ENCODE peak calls at places on chromosomes 3 and 15, in six cellular contexts. D is H1, U is tibial nerve, S is psoas muscle, L is A673, B is Peyer's patch. Z is an unnamed sample. For H3K36me3, the result is how much of the 10 kb centered on the place peaks cover.

GRCh38 chr3:23740517-23741402 is 65.0 kb upstream of the UBE2E1 start:
- DNase-seq in D (no peak), U (no peak), S (no peak), L (no peak), B (no peak), Z (no peak)

GRCh38 chr15:51775967-51776816 is 24.8 kb downstream of the TMOD2 start:
- DNase-seq in D (peak), U (peak), S (no peak), L (peak), B (no peak), Z (peak)

GRCh38 chr3:143140550-143140949 is 21.0 kb downstream of the CHST2 start:
- DNase-seq in D (no peak), U (no peak), S (no peak), L (no peak), B (no peak), Z (no peak)

GRCh38 chr3:138945646-138946553 is 1.0 kb downstream of the FOXL2 start:
- DNase-seq in D (peak), U (no peak), S (no peak), L (no peak), B (peak), Z (peak)

GRCh38 chr3:32278714-32279113 is 40.2 kb downstream of the CMTM8 start:
- DNase-seq in D (no peak), U (no peak), S (no peak), L (no peak), B (no peak), Z (no peak)

GRCh38 chr3:151504606-151505005 is 43.7 kb upstream of the IGSF10 start:
- DNase-seq in D (no peak), U (no peak), S (no peak), L (no peak), B (no peak), Z (no peak)

GRCh38 chr15:65980824-65981456 is 111.6 kb downstream of the RAB11A start:
- DNase-seq in D (peak), U (peak), S (peak), L (peak), B (peak), Z (peak)

GRCh38 chr15:64521726-64522164 is 61.4 kb downstream of the ZNF609 start:
- DNase-seq in D (no peak), U (no peak), S (peak), L (peak), B (no peak), Z (peak)

GRCh38 chr3:59809750-59810444 is 760.1 kb upstream of the CFAP20DC start:
- DNase-seq in D (no peak), U (peak), S (no peak), L (peak), B (no peak), Z (peak)

GRCh38 chr3:63364909-63365308 is 86.8 kb downstream of the SYNPR start:
- DNase-seq in D (no peak), U (no peak), S (no peak), L (peak), B (no peak), Z (peak)

GRCh38 chr3:32288819-32289218 is 50.3 kb downstream of the CMTM8 start:
- DNase-seq in D (no peak), U (no peak), S (no peak), L (no peak), B (no peak), Z (no peak)

GRCh38 chr3:127483902-127484591 is 106.5 kb downstream of the TPRA1 start:
- DNase-seq in D (peak), U (no peak), S (no peak), L (no peak), B (no peak), Z (no peak)

DNA sequence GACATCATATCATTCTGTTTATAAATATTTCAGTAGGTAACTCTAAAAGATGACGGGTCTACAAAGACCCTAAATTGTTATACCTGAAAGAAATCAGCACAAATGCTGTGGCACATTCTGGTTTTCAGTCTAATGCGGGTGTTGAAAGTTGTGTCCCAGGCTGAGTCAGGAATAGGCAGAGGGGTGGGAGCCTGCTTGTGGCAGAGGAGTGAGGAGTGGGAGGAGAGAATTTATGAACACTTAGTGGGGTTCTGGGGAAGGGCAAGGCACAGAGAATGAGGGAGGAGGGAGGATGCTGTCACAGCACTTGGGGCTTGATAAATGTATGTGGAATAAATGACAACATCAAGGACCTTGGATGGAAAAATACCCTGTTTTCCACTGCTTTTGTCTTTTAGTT is 49.2 kb downstream of the ZNF621 start:
- DNase-seq in D (no peak), U (no peak), S (no peak), L (no peak), B (no peak), Z (no peak)
- TF ChIP-seq CTCF in D (no peak), U (no peak), S (no peak), L (no peak), B (no peak), Z (no peak)

GRCh38 chr3:49721165-49721860 is 1.8 kb upstream of the AMIGO3 start:
- DNase-seq in D (no peak), U (no peak), S (no peak), L (no peak), B (peak), Z (no peak)
- H3K36me3 ChIP-seq in D (under half), U (under half), S (half or more), L (under half), B (under half), Z (under half)

GRCh38 chr3:108877906-108878305 is 55.3 kb downstream of the TRAT1 start:
- DNase-seq in D (no peak), U (no peak), S (no peak), L (no peak), B (no peak), Z (no peak)

GRCh38 chr3:108882762-108883161 is 60.2 kb downstream of the TRAT1 start:
- DNase-seq in D (no peak), U (no peak), S (no peak), L (no peak), B (no peak), Z (no peak)

GRCh38 chr3:108883373-108883772 is 60.8 kb downstream of the TRAT1 start:
- DNase-seq in D (no peak), U (no peak), S (no peak), L (no peak), B (no peak), Z (no peak)

GRCh38 chr3:108879915-108880314 is 57.3 kb downstream of the TRAT1 start:
- DNase-seq in D (no peak), U (no peak), S (no peak), L (no peak), B (no peak), Z (no peak)
- TF ChIP-seq CTCF in D (peak), U (no peak), S (no peak), L (no peak), B (no peak), Z (no peak)

DNA sequence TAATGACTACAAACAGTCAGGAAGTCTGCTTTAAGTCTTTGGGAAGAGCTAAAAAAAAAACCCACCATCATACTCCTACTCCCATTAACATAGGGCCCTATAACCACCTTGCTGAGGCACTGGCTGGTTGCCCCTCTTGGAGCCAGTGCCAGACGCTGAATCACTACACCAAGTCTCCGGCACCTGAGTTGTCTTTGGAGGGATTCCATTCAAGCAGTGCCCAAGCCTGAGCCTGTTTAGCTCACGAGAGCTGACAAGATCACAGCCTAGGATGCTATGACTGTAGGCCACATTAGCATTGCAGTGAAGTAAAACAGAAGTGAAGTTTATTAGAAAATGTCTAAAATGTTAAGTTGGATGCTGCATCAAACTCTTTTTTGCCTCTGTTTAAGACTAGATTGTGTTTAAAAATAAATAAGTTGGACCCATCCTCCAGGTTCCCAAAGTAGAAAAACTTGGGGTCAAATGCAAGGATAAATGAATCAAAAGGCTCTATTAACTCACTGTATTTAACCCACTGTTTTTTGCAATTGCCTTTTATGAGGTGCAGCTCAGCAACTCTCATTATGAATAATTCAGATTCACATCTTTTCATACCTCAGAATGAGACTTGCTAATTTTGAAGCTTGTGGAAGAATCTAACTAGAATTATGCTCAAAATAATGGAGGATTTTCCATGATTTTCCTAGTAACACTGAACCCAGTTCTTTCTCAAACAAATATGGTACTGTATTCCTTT is 461.9 kb downstream of the FOXP1 start:
- DNase-seq in D (no peak), U (no peak), S (no peak), L (no peak), B (no peak), Z (no peak)
- H3K36me3 ChIP-seq in D (under half), U (under half), S (under half), L (under half), B (under half), Z (under half)

DNA sequence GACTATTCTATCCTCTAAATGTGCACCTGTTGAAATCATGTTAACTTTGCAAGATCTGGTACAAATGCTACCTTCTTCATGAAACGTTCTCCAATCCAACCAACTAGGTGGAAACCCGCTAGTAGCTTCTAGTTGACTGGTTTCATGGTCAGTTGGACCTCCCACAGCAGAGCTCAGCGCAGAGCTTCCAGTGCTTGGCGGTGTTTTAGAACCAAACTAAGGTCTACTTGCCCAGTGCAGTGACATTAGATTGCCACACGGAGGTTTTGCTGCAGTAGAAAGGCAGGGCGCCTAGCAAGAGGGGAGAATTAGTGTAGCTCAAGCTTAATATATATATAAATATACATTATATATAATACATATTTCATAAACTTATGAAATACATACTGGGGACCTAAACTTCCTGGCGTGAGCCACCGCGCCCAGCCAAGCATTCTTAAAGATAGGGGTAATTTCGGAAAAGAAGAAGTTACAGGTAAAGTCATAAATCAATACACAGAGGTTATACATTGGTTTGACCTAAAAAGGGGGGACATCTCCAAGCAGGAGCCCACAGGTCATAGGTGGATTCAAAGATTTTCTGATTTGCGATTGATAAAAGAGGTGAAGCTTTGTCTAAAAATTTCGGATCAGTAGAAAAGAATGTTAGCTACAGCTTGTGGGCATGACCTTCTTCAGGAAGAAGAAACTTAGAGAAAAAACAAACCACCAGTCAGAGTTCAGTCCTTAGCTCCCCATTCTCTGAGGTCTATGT is 2.0 kb upstream of the OXSR1 start:
- DNase-seq in D (no peak), U (no peak), S (no peak), L (peak), B (no peak), Z (no peak)
- TF ChIP-seq CTCF in D (no peak), U (no peak), S (peak), L (peak), B (peak), Z (no peak)

DNA sequence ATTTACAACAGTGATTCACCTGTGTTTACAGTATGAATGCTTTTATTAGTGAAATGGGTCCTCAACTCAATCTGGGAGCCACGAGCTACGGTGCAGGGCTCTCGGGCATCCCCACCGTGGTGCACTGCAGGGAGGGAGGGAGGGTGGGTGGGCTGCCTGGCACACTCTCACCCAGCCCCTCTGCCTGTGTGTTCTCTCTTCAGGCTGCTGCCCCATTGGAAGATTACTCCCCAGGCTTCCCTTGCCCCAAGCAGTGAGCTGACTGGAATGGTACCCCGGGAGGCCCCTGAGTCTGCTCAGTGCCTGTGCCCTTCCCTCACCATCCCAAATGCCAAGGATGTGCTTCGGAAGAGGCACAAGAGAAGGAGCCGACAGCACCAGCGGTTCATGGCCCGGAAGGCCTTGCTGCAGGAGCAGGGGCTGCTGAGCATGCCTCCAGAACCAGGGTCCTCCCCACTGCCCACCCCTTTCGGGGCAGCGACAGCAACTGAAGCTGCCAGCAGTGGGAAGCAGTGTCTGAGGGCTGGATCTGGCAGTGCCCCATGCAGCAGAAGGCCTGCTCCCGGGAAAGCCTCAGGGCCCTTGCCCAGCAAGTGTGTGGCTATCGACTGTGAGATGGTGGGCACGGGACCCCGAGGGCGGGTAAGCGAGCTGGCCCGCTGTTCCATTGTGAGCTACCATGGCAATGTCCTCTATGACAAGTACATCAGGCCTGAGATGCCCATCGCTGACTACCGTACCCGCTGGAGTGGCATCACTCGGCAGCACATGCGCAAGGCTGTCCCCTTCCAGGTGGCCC is 5.0 kb downstream of the AEN start:
- DNase-seq in D (no peak), U (no peak), S (no peak), L (no peak), B (no peak), Z (no peak)
- H3K36me3 ChIP-seq in D (half or more), U (under half), S (half or more), L (half or more), B (under half), Z (half or more)

GRCh38 chr3:149658444-149659172 is 783 bp upstream of the WWTR1 start:
- DNase-seq in D (peak), U (peak), S (peak), L (peak), B (peak), Z (peak)
- TF ChIP-seq CTCF in D (no peak), U (peak), S (peak), L (peak), B (peak), Z (no peak)